ENCODE peak calls at places on chromosomes 11 and 22, in six cellular contexts. One of them, this sample, is unnamed.

GRCh38 chr11:12397953-12398352 is 20.6 kb downstream of the PARVA start:
- DNase-seq in KG1: no peak
- DNase-seq in GM12864: no peak
- DNase-seq in naive B cell: no peak
- DNase-seq in A172: peak
- DNase-seq in KBM-7: no peak
- DNase-seq in this sample: no peak

GRCh38 chr11:61814242-61814957 is 2.4 kb downstream of the FADS1 start:
- DNase-seq in naive B cell: no peak
- DNase-seq in KG1: no peak
- DNase-seq in KBM-7: peak
- DNase-seq in GM12864: no peak
- DNase-seq in A172: peak
- DNase-seq in this sample: peak

GRCh38 chr11:76621866-76622265 is 48.7 kb downstream of the LRRC32 start:
- DNase-seq in KBM-7: no peak
- DNase-seq in A172: no peak
- DNase-seq in GM12864: no peak
- DNase-seq in KG1: no peak
- DNase-seq in naive B cell: no peak
- DNase-seq in this sample: no peak

GRCh38 chr11:27700351-27701261 is at the start of gene BDNF:
- DNase-seq in KG1: peak
- DNase-seq in GM12864: no peak
- DNase-seq in naive B cell: no peak
- DNase-seq in A172: no peak
- DNase-seq in KBM-7: peak
- DNase-seq in this sample: no peak

GRCh38 chr11:66334605-66335442 is 1.4 kb downstream of the RIN1 start:
- DNase-seq in KBM-7: no peak
- DNase-seq in KG1: no peak
- DNase-seq in GM12864: no peak
- DNase-seq in naive B cell: no peak
- DNase-seq in A172: no peak
- DNase-seq in this sample: no peak

GRCh38 chr22:44698531-44699421 is 3.2 kb upstream of the PRR5 start:
- DNase-seq in KBM-7: no peak
- DNase-seq in GM12864: no peak
- DNase-seq in KG1: no peak
- DNase-seq in naive B cell: no peak
- DNase-seq in A172: peak
- DNase-seq in this sample: no peak

GRCh38 chr22:35761037-35761436 is 43.4 kb downstream of the APOL5 start:
- DNase-seq in naive B cell: no peak
- DNase-seq in A172: no peak
- DNase-seq in KBM-7: no peak
- DNase-seq in KG1: no peak
- DNase-seq in GM12864: no peak
- DNase-seq in this sample: no peak

GRCh38 chr11:28820296-28820989 is 712.3 kb downstream of the METTL15 start:
- DNase-seq in KBM-7: no peak
- DNase-seq in KG1: no peak
- DNase-seq in A172: no peak
- DNase-seq in naive B cell: no peak
- DNase-seq in GM12864: no peak
- DNase-seq in this sample: no peak

GRCh38 chr22:50733521-50734342 is 4.3 kb upstream of the ACR start:
- DNase-seq in GM12864: no peak
- DNase-seq in KBM-7: no peak
- DNase-seq in KG1: no peak
- DNase-seq in A172: no peak
- DNase-seq in naive B cell: no peak
- DNase-seq in this sample: no peak

This sample was measured in GDM1.